ENCODE peak calls at places on chromosomes 13 and 19, in seven cellular contexts. One of them, this sample, is unnamed.

GRCh38 chr19:50857366-50857765 is 2.7 kb downstream of the KLK3 start:
- DNase-seq in dorsolateral prefrontal cortex: no peak
- DNase-seq in heart left ventricle: no peak
- DNase-seq in epithelial cell of proximal tubule: no peak
- DNase-seq in body of pancreas: no peak
- DNase-seq in breast epithelium: no peak
- DNase-seq in heart right ventricle: no peak
- DNase-seq in this sample: no peak

GRCh38 chr13:72998012-72998411 is 60.8 kb upstream of the KLF5 start:
- DNase-seq in heart left ventricle: no peak
- DNase-seq in epithelial cell of proximal tubule: no peak
- DNase-seq in dorsolateral prefrontal cortex: no peak
- DNase-seq in breast epithelium: no peak
- DNase-seq in body of pancreas: no peak
- DNase-seq in heart right ventricle: no peak
- DNase-seq in this sample: no peak

GRCh38 chr13:33764716-33765115 is 53.2 kb upstream of the RFC3 start:
- DNase-seq in epithelial cell of proximal tubule: no peak
- DNase-seq in dorsolateral prefrontal cortex: no peak
- DNase-seq in heart right ventricle: no peak
- DNase-seq in body of pancreas: no peak
- DNase-seq in heart left ventricle: no peak
- DNase-seq in breast epithelium: peak; percentile 30
- DNase-seq in this sample: no peak

GRCh38 chr19:45443462-45444317 is 20.0 kb upstream of the ERCC1 start:
- DNase-seq in epithelial cell of proximal tubule: no peak
- DNase-seq in body of pancreas: peak; percentile 97
- DNase-seq in dorsolateral prefrontal cortex: peak; percentile 77
- DNase-seq in breast epithelium: peak; percentile 99
- DNase-seq in heart right ventricle: peak; percentile 99
- DNase-seq in heart left ventricle: peak; percentile 98
- DNase-seq in this sample: peak; percentile 71

GRCh38 chr13:98549006-98549727 is 27.7 kb downstream of the STK24 start:
- DNase-seq in body of pancreas: no peak
- DNase-seq in heart right ventricle: no peak
- DNase-seq in epithelial cell of proximal tubule: no peak
- DNase-seq in heart left ventricle: no peak
- DNase-seq in dorsolateral prefrontal cortex: no peak
- DNase-seq in breast epithelium: no peak
- DNase-seq in this sample: no peak

GRCh38 chr13:112877496-112877895 is 91.5 kb upstream of the MCF2L start:
- DNase-seq in heart left ventricle: no peak
- DNase-seq in body of pancreas: no peak
- DNase-seq in epithelial cell of proximal tubule: no peak
- DNase-seq in heart right ventricle: peak; percentile 6
- DNase-seq in breast epithelium: no peak
- DNase-seq in dorsolateral prefrontal cortex: no peak
- DNase-seq in this sample: no peak

GRCh38 chr19:14375582-14376291 is 5.5 kb upstream of the ADGRE5 start:
- DNase-seq in heart right ventricle: peak; percentile 65
- DNase-seq in body of pancreas: no peak
- DNase-seq in heart left ventricle: peak; percentile 72
- DNase-seq in dorsolateral prefrontal cortex: no peak
- DNase-seq in breast epithelium: no peak
- DNase-seq in epithelial cell of proximal tubule: no peak
- DNase-seq in this sample: no peak

GRCh38 chr19:21439372-21439771 is 42.4 kb downstream of the ZNF493 start:
- DNase-seq in breast epithelium: peak; percentile 67
- DNase-seq in epithelial cell of proximal tubule: no peak
- DNase-seq in body of pancreas: peak; percentile 82
- DNase-seq in heart left ventricle: no peak
- DNase-seq in heart right ventricle: no peak
- DNase-seq in dorsolateral prefrontal cortex: no peak
- DNase-seq in this sample: no peak

GRCh38 chr13:114112231-114112825 is 20.1 kb downstream of the RASA3 start:
- DNase-seq in body of pancreas: no peak
- DNase-seq in heart left ventricle: no peak
- DNase-seq in epithelial cell of proximal tubule: no peak
- DNase-seq in breast epithelium: no peak
- DNase-seq in heart right ventricle: no peak
- DNase-seq in dorsolateral prefrontal cortex: no peak
- DNase-seq in this sample: no peak

GRCh38 chr13:50244355-50244912 is 229.2 kb downstream of the KCNRG start:
- DNase-seq in body of pancreas: no peak
- DNase-seq in breast epithelium: no peak
- DNase-seq in dorsolateral prefrontal cortex: no peak
- DNase-seq in epithelial cell of proximal tubule: no peak
- DNase-seq in heart right ventricle: no peak
- DNase-seq in heart left ventricle: no peak
- DNase-seq in this sample: no peak

GRCh38 chr13:30877335-30877734 is 28.7 kb upstream of the MEDAG start:
- DNase-seq in breast epithelium: no peak
- DNase-seq in heart left ventricle: no peak
- DNase-seq in epithelial cell of proximal tubule: no peak
- DNase-seq in heart right ventricle: no peak
- DNase-seq in dorsolateral prefrontal cortex: no peak
- DNase-seq in body of pancreas: no peak
- DNase-seq in this sample: no peak

GRCh38 chr13:72379581-72379980 is 347.8 kb downstream of the MZT1 start:
- DNase-seq in heart left ventricle: no peak
- DNase-seq in breast epithelium: no peak
- DNase-seq in body of pancreas: no peak
- DNase-seq in dorsolateral prefrontal cortex: no peak
- DNase-seq in epithelial cell of proximal tubule: no peak
- DNase-seq in heart right ventricle: no peak
- DNase-seq in this sample: no peak

GRCh38 chr13:109784590-109785140 is 1.7 kb downstream of the IRS2 start:
- DNase-seq in epithelial cell of proximal tubule: no peak
- DNase-seq in breast epithelium: peak; percentile 43
- DNase-seq in heart right ventricle: peak; percentile 86
- DNase-seq in body of pancreas: peak; percentile 73
- DNase-seq in dorsolateral prefrontal cortex: peak; percentile 70
- DNase-seq in heart left ventricle: peak; percentile 79
- DNase-seq in this sample: no peak
- TF ChIP-seq CTCF in epithelial cell of proximal tubule: peak; percentile 33
- TF ChIP-seq CTCF in breast epithelium: no peak
- TF ChIP-seq CTCF in heart right ventricle: peak; percentile 76
- TF ChIP-seq CTCF in body of pancreas: peak; percentile 76
- TF ChIP-seq CTCF in dorsolateral prefrontal cortex: peak; percentile 30
- TF ChIP-seq CTCF in heart left ventricle: peak; percentile 67
- TF ChIP-seq CTCF in this sample: peak; percentile 1

DNA sequence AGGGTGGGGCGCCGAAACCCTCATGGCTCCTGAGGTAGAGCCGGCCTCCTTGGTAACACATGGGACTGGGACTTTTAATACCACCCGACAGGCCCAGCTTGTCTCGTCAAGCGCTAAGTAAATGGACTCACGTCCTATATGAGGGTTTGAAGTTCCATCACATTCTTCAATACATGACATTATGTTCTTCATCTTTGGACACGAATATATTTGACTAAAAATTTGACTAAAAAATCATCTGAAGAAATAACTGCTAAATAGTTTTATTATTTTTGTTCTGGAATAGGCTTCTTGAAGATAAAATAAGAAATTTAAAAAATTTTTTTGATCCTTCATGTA is 335 bp upstream of the ZNF607 start:
- DNase-seq in breast epithelium: no peak
- DNase-seq in dorsolateral prefrontal cortex: no peak
- DNase-seq in epithelial cell of proximal tubule: no peak
- DNase-seq in heart left ventricle: no peak
- DNase-seq in body of pancreas: no peak
- DNase-seq in heart right ventricle: no peak
- DNase-seq in this sample: no peak
- TF ChIP-seq CTCF in breast epithelium: no peak
- TF ChIP-seq CTCF in dorsolateral prefrontal cortex: no peak
- TF ChIP-seq CTCF in epithelial cell of proximal tubule: no peak
- TF ChIP-seq CTCF in heart left ventricle: no peak
- TF ChIP-seq CTCF in body of pancreas: no peak
- TF ChIP-seq CTCF in heart right ventricle: no peak
- TF ChIP-seq CTCF in this sample: no peak

GRCh38 chr19:7771072-7771471 is 8.0 kb downstream of the CLEC4M start:
- DNase-seq in body of pancreas: no peak
- DNase-seq in dorsolateral prefrontal cortex: no peak
- DNase-seq in breast epithelium: no peak
- DNase-seq in heart left ventricle: no peak
- DNase-seq in epithelial cell of proximal tubule: no peak
- DNase-seq in heart right ventricle: no peak
- DNase-seq in this sample: no peak
- TF ChIP-seq CTCF in body of pancreas: no peak
- TF ChIP-seq CTCF in dorsolateral prefrontal cortex: no peak
- TF ChIP-seq CTCF in breast epithelium: no peak
- TF ChIP-seq CTCF in heart left ventricle: no peak
- TF ChIP-seq CTCF in epithelial cell of proximal tubule: no peak
- TF ChIP-seq CTCF in heart right ventricle: no peak
- TF ChIP-seq CTCF in this sample: no peak

DNA sequence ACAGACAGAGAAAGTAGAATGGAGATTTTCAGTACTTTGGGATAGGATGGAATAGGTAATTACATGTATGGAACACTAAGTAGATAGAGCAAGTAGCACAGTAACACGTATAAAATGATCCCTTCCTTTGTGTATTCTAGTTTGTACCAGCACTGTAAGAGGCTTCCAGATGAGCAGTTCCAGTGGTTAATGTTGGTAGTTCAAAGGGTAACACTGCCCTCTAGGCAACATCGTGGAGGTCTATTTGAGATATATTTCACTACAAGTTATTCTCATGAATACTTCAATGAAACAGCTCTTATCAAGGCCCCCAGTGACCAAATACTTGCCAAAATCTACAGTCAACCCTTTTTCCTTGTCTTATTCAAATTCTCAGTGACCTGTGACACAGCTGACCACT is 13.5 kb upstream of the ZNF563 start:
- DNase-seq in epithelial cell of proximal tubule: no peak
- DNase-seq in heart right ventricle: no peak
- DNase-seq in breast epithelium: no peak
- DNase-seq in heart left ventricle: no peak
- DNase-seq in dorsolateral prefrontal cortex: no peak
- DNase-seq in body of pancreas: no peak
- DNase-seq in this sample: no peak
- TF ChIP-seq CTCF in epithelial cell of proximal tubule: no peak
- TF ChIP-seq CTCF in heart right ventricle: no peak
- TF ChIP-seq CTCF in breast epithelium: no peak
- TF ChIP-seq CTCF in heart left ventricle: peak; percentile 27
- TF ChIP-seq CTCF in dorsolateral prefrontal cortex: no peak
- TF ChIP-seq CTCF in body of pancreas: no peak
- TF ChIP-seq CTCF in this sample: peak; percentile 26